ENCODE peak calls at places on chromosomes 3 and 15, in four cellular contexts. X is stimulated activated CD4-positive, alpha-beta T cell treated with anti-CD3 and anti-CD28 coated beads, TNF-alpha, amount 100 ng/mL, for 48 hours; Q is MV-4-11; I is GM03348. S is an unnamed sample.

GRCh38 chr3:74904646-74905045 is 290.2 kb upstream of the CNTN3 start:
- DNase-seq in X (no peak), I (no peak), Q (no peak), S (no peak)

GRCh38 chr3:4999626-5000184 is 20.5 kb downstream of the BHLHE40 start:
- DNase-seq in I (no peak), Q (no peak), X (no peak), S (no peak)

GRCh38 chr3:186287723-186288122 is 74.3 kb downstream of the DGKG start:
- DNase-seq in X (no peak), I (peak; percentile 74), Q (no peak), S (peak; percentile 69)

GRCh38 chr15:66288796-66289195 is 4.6 kb upstream of the DIS3L start:
- DNase-seq in Q (no peak), X (no peak), I (no peak), S (peak; percentile 68)

GRCh38 chr15:85582719-85583089 is 202.3 kb downstream of the AKAP13 start:
- DNase-seq in I (peak; percentile 36), Q (no peak), X (peak; percentile 23), S (no peak)

GRCh38 chr3:168165390-168166269 is 69.9 kb upstream of the GOLIM4 start:
- DNase-seq in I (peak; percentile 77), X (peak; percentile 12), Q (peak; percentile 64), S (peak; percentile 41)

GRCh38 chr3:134347516-134347915 is 26.7 kb downstream of the AMOTL2 start:
- DNase-seq in X (no peak), I (no peak), Q (no peak), S (no peak)

GRCh38 chr3:73419179-73419803 is 205.4 kb downstream of the PDZRN3 start:
- DNase-seq in Q (no peak), I (peak; percentile 66), X (no peak), S (no peak)

GRCh38 chr3:149771652-149772271 is 19.5 kb upstream of the COMMD2 start:
- DNase-seq in Q (peak; percentile 7), X (peak; percentile 29), I (peak; percentile 70), S (peak; percentile 45)

GRCh38 chr3:158260392-158260791 is 150.5 kb downstream of the RSRC1 start:
- DNase-seq in Q (no peak), I (no peak), X (no peak), S (no peak)

GRCh38 chr3:77546246-77546645 is 506.3 kb downstream of the ROBO2 start:
- DNase-seq in Q (no peak), X (no peak), I (no peak), S (no peak)

GRCh38 chr3:192772495-192772894 is 45.2 kb upstream of the FGF12 start:
- DNase-seq in X (no peak), I (peak; percentile 57), Q (peak; percentile 7), S (peak; percentile 54)